ENCODE peak calls at places on chromosomes 13 and 19, in four cellular contexts. Q is GM12878, N is K562, B is SK-N-SH. W is an unnamed sample.

GRCh38 chr19:51194527-51195315 is 30.2 kb upstream of the CD33 start:
- DNase-seq in Q (peak), N (no peak), B (no peak), W (no peak)

GRCh38 chr13:21164631-21165030 is 11.7 kb downstream of the SKA3 start:
- DNase-seq in N (no peak), Q (no peak), B (no peak), W (no peak)

GRCh38 chr19:50475101-50475568 is 1.2 kb upstream of the EMC10 start:
- DNase-seq in B (no peak), N (no peak), Q (no peak), W (no peak)

GRCh38 chr13:111911754-111912452 is 155.0 kb upstream of the SOX1 start:
- DNase-seq in N (no peak), Q (no peak), B (no peak), W (no peak)

GRCh38 chr19:12065100-12065538 is 588 bp downstream of the ZNF844 start:
- DNase-seq in N (no peak), B (no peak), Q (no peak), W (no peak)

GRCh38 chr13:72430923-72431322 is 296.5 kb downstream of the MZT1 start:
- DNase-seq in N (no peak), B (no peak), Q (no peak), W (no peak)

GRCh38 chr19:17357724-17358123 is 19.4 kb downstream of the PLVAP start:
- DNase-seq in N (peak), B (no peak), Q (no peak), W (no peak)

GRCh38 chr13:46530084-46530935 is 22.7 kb upstream of the LRCH1 start:
- DNase-seq in B (no peak), Q (no peak), N (no peak), W (no peak)

GRCh38 chr13:113978741-113979481 is 5.0 kb upstream of the C13orf46 start:
- DNase-seq in B (no peak), Q (no peak), N (no peak), W (no peak)

GRCh38 chr19:13060233-13060963 is 42.3 kb downstream of the LYL1 start:
- DNase-seq in N (no peak), B (peak), Q (no peak), W (no peak)

GRCh38 chr19:3098515-3099346 is 4.6 kb downstream of the GNA11 start:
- DNase-seq in Q (no peak), N (no peak), B (no peak), W (no peak)

GRCh38 chr13:22193070-22193469 is 522.2 kb downstream of the FGF9 start:
- DNase-seq in B (no peak), Q (no peak), N (no peak), W (no peak)

GRCh38 chr13:84377071-84377470 is 494.8 kb upstream of the SLITRK1 start:
- DNase-seq in Q (no peak), B (no peak), N (no peak), W (no peak)

GRCh38 chr13:113881614-113882265 is 17.9 kb upstream of the GAS6 start:
- DNase-seq in Q (no peak), B (no peak), N (no peak), W (no peak)

GRCh38 chr19:10327793-10328192 is 5.5 kb downstream of the RAVER1 start:
- DNase-seq in N (no peak), B (no peak), Q (no peak), W (no peak)
- TF ChIP-seq MAX in N (no peak), B (no peak), Q (no peak), W (no peak)

DNA sequence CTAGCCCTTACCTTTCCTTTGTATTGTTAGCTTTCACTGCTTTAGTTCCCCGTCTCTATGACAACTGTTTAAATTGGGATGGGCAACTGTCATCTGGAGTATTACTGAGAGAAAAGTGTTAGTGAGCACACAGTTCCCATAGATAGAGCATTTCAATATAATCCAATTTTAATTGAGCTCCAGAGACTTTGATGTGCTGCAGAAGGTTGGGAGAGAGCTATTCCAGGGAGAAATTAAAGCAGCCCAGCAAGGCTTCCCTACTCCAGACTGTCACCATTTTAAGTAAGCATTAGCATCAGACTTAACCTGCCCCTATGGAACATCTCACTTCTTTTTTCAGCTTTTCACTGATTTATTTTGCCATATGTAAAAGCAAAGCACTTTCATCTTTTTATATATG is 55.1 kb upstream of the MAB21L1 start:
- DNase-seq in N (no peak), B (peak), Q (no peak), W (no peak)
- TF ChIP-seq REST in N (no peak), B (no peak), Q (no peak), W (no peak)

DNA sequence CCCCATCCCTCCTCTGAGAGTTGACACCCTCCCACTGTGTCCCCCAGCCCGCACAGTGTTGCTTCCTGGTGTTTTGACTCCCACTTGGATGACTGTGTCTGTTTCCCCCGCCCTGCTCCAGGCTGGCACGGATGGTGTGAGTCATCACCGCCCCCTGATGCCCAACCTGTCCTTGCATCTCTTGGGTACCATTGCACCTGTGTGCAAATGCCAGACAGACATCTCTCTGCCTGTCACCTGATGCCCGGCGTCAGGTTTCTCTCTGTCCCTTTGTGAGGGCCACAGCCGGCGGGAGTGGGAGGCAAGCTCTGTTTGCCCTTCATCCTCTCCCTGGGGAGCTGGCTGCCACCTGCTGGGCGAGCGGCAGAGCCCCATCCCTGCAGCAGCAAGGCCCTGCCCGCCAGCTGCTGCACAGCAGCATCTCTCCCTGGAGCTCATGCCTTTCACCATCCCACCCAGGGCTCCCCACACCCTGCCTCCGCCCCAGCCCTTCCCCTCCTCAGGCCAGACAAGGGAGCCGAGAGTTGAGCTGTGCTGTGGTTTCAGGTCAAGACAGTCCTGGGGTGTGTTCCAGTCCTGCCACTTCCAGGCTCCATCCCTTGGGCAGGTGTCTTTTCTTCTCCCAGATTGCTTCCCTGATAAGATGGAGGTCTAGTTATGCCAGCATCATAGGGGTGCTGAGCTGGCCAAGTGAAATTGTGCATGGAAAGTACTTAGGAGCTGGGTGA is 29.7 kb downstream of the NKPD1 start:
- DNase-seq in Q (no peak), N (no peak), B (no peak), W (peak)
- TF ChIP-seq MAX in Q (no peak), N (no peak), B (no peak), W (no peak)

GRCh38 chr19:29623726-29624488 is 17.8 kb downstream of the POP4 start:
- DNase-seq in N (peak), Q (no peak), B (no peak), W (no peak)

GRCh38 chr19:29620931-29621351 is 14.9 kb downstream of the POP4 start:
- DNase-seq in B (no peak), Q (no peak), N (no peak), W (no peak)

GRCh38 chr19:29624489-29625210 is 18.6 kb downstream of the POP4 start:
- DNase-seq in N (no peak), Q (no peak), B (no peak), W (no peak)

GRCh38 chr19:29625316-29625715 is 19.2 kb downstream of the POP4 start:
- DNase-seq in N (no peak), Q (no peak), B (no peak), W (no peak)

GRCh38 chr19:29622191-29623070 is 16.3 kb downstream of the POP4 start:
- DNase-seq in B (peak), Q (no peak), N (no peak), W (no peak)
- TF ChIP-seq REST in B (peak), Q (peak), N (no peak), W (no peak)

DNA sequence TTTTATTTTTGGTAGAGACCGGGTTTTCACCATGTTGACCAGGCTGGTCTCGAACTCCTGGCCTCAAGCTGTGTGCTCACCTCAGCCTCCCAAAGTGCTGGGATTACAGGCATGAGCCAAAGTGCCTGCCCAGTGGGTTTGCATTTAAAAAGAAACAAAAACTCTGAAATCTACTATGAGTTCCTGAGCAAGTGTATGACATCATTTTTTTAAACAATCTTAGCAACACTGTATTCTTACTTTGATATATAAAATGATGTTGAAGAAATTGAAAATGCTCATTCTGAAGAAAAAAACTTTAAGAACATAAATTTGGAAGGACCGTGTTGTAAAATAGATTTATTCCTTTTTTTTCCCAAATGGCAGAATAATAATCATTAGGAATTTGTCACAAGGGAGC is 1199.7 kb downstream of the DIAPH3 start:
- DNase-seq in N (no peak), B (no peak), Q (no peak), W (no peak)
- TF ChIP-seq MAX in N (no peak), B (no peak), Q (no peak), W (no peak)

DNA sequence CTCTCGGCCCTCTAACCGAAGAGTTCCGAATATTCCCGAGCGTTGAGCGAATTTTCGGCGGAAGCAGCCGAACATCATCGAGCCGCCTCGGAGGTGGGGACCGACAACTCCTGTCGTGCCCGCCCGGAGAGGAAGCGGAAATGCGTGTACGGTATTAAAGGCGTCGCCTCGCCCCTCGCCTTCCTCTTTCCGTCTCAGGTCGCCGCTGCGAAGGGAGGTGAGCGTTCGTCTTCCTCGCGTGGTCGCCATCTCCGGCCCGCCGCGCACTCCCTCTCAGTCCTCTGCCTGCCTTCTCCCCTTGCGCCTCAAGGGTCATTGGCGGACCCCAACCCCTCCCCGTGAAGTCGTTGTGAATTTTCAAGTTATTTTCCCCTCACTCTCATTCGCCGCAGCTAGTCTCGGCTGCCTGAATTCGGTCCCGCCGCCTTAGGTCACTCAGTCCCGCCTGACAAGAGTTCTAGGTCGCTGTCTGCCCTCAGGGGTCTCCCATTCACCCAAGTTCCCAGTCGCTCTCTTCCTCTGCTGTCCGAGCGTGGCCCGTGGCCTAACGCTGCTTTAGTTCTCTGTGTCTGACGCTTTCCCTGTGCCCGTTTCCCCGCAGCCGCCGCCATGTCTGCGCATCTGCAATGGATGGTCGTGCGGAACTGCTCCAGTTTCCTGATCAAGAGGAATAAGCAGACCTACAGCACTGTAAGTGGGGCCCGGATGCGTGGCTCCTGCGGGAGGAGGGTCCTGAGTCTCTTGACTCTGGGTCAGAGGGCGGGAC is at the start of gene RPL28:
- DNase-seq in N (peak), Q (peak), B (peak), W (peak)
- TF ChIP-seq REST in N (peak), Q (peak), B (peak), W (no peak)

GRCh38 chr19:18832331-18833140 is 777 bp downstream of the UPF1 start:
- DNase-seq in Q (no peak), N (peak), B (peak), W (peak)
- TF ChIP-seq MAX in Q (no peak), N (peak), B (no peak), W (no peak)

GRCh38 chr13:80048030-80048429 is 292.9 kb downstream of the SPRY2 start:
- DNase-seq in N (no peak), B (no peak), Q (no peak), W (no peak)
- TF ChIP-seq REST in N (no peak), B (no peak), Q (no peak), W (no peak)

GRCh38 chr13:90808838-90809237 is 538.6 kb upstream of the MIR17HG start:
- DNase-seq in B (no peak), Q (no peak), N (no peak), W (no peak)
- TF ChIP-seq MAX in B (no peak), Q (no peak), N (no peak), W (no peak)

W was measured in A549.